ENCODE peak calls at places on chromosomes 2 and 18, in six cellular contexts. U is esophagus squamous epithelium, R is Caco-2, O is psoas muscle, C is spleen, L is aorta. M is an unnamed sample. For H3K4me1, the result is how much of the 10 kb centered on the place peaks cover.

GRCh38 chr2:237864940-237865622 is 5.7 kb downstream of the RAMP1 start:
- DNase-seq in U (no peak), L (peak), O (peak), R (no peak), C (no peak), M (no peak)

GRCh38 chr2:197134206-197134605 is 176.4 kb downstream of the ANKRD44 start:
- DNase-seq in L (no peak), R (no peak), O (no peak), C (no peak), U (no peak), M (no peak)

GRCh38 chr18:2948038-2948437 is 64.9 kb downstream of the LPIN2 start:
- DNase-seq in C (no peak), O (no peak), R (no peak), L (no peak), U (no peak), M (peak)

GRCh38 chr18:3842844-3843243 is 392.9 kb downstream of the TGIF1 start:
- DNase-seq in C (no peak), L (no peak), R (no peak), O (no peak), U (no peak), M (no peak)

GRCh38 chr2:30165617-30166016 is 18.8 kb downstream of the YPEL5 start:
- DNase-seq in C (no peak), L (no peak), U (no peak), O (no peak), R (no peak), M (no peak)

GRCh38 chr2:241863021-241863954 is 4.6 kb upstream of the PDCD1 start:
- DNase-seq in O (peak), L (no peak), C (no peak), U (no peak), R (no peak), M (no peak)

GRCh38 chr2:76672798-76673197 is 849.4 kb downstream of the LRRTM4 start:
- DNase-seq in L (no peak), O (no peak), R (no peak), U (no peak), C (no peak), M (no peak)

GRCh38 chr2:37189452-37190153 is 1.1 kb upstream of the SULT6B1 start:
- DNase-seq in R (no peak), C (no peak), O (no peak), L (no peak), U (no peak), M (no peak)

GRCh38 chr2:7777668-7778067 is 860.5 kb downstream of the RNF144A start:
- DNase-seq in C (no peak), R (no peak), L (no peak), U (no peak), O (no peak), M (no peak)

GRCh38 chr18:77899972-77900754 is 650.5 kb downstream of the GALR1 start:
- DNase-seq in C (peak), R (no peak), O (no peak), U (no peak), L (no peak), M (peak)

GRCh38 chr2:65818873-65819451 is 386.6 kb upstream of the SPRED2 start:
- DNase-seq in C (no peak), R (no peak), L (no peak), U (no peak), O (no peak), M (no peak)

GRCh38 chr2:123179526-123179925 is 845.6 kb upstream of the CNTNAP5 start:
- DNase-seq in C (no peak), L (no peak), O (no peak), U (no peak), R (no peak), M (no peak)

GRCh38 chr2:105307962-105308361 is 21.6 kb downstream of the TGFBRAP1 start:
- DNase-seq in O (no peak), U (no peak), R (no peak), L (no peak), C (no peak), M (no peak)

GRCh38 chr18:30465131-30465530 is 577.4 kb downstream of the DSC3 start:
- DNase-seq in O (no peak), R (no peak), U (no peak), C (no peak), L (no peak), M (no peak)

GRCh38 chr2:168536925-168537466 is 80.9 kb downstream of the CERS6 start:
- DNase-seq in U (no peak), C (no peak), L (no peak), O (no peak), R (no peak), M (peak)

GRCh38 chr2:8872821-8873432 is 35.5 kb upstream of the KIDINS220 start:
- DNase-seq in R (peak), C (no peak), L (no peak), U (no peak), O (no peak), M (no peak)

GRCh38 chr2:25664531-25665307 is 8.7 kb downstream of the DTNB start:
- DNase-seq in C (no peak), O (no peak), L (peak), R (peak), U (no peak), M (peak)

GRCh38 chr2:15359716-15360531 is 201.2 kb downstream of the NBAS start:
- DNase-seq in C (no peak), L (no peak), U (no peak), R (no peak), O (no peak), M (no peak)

GRCh38 chr2:74513605-74514367 is 464 bp upstream of the TLX2 start:
- DNase-seq in R (no peak), O (no peak), C (peak), U (no peak), L (peak), M (no peak)

GRCh38 chr2:74516650-74517049 is 2.4 kb downstream of the TLX2 start:
- DNase-seq in R (no peak), U (no peak), O (no peak), C (no peak), L (no peak), M (no peak)

GRCh38 chr2:74514368-74515270 is at the start of gene TLX2:
- DNase-seq in R (no peak), L (no peak), O (no peak), C (peak), U (no peak), M (no peak)

GRCh38 chr2:74516070-74516633 is 1.9 kb downstream of the TLX2 start:
- DNase-seq in L (peak), R (peak), O (peak), C (peak), U (no peak), M (no peak)

DNA sequence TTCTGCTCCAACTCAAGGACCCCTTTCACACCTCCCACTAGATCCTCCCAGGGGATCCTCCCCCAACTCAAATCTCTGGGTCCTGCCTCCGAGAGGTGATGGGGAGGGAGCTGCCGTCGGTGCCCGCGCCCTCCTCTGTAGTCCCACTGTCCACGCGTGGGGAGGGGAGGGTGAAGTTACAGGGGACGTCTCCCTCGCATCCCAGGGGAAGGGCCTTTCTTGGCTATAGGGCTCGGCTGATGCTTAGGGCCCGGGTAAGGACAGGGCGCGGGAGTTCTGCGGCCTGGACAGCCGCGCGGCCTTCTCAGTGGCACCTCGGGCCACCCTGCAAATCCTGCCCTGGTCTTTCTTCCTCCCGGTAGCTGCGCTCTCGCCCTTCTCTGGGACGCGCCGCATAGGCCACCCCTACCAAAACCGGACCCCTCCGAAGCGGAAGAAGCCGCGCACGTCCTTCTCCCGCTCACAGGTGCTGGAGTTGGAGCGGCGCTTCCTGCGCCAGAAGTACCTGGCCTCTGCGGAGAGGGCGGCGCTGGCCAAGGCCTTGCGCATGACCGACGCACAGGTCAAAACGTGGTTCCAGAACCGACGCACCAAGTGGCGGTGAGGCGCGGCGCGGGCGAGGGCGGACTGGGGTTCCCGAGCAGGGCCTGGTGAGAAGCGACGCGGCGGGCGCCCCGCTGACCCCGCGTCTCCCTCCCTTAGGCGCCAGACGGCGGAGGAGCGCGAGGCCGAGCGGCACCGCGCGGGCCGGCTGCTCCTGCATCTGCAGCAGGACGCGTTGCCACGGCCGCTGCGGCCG is 1.2 kb downstream of the TLX2 start:
- DNase-seq in R (peak), L (no peak), C (peak), U (no peak), O (no peak), M (no peak)
- H3K4me1 ChIP-seq in R (under half), L (under half), C (under half), U (under half), O (under half), M (under half)

GRCh38 chr2:28588231-28588725 is 92.4 kb downstream of the PLB1 start:
- DNase-seq in R (no peak), U (no peak), O (no peak), L (no peak), C (peak), M (no peak)
- H3K4me3 ChIP-seq in R (no peak), U (no peak), O (no peak), L (no peak), C (no peak), M (no peak)

GRCh38 chr2:47041891-47042684 is 113.0 kb downstream of the STPG4 start:
- DNase-seq in U (no peak), O (no peak), C (no peak), R (no peak), L (no peak), M (no peak)
- H3K4me1 ChIP-seq in U (under half), O (half or more), C (half or more), R (half or more), L (under half), M (under half)

GRCh38 chr2:160126756-160127155 is 64.3 kb upstream of the PLA2R1 start:
- DNase-seq in O (no peak), U (no peak), L (no peak), C (no peak), R (no peak), M (no peak)
- H3K4me3 ChIP-seq in O (no peak), U (no peak), L (no peak), C (no peak), R (no peak), M (no peak)

GRCh38 chr2:240247868-240248820 is 107.7 kb upstream of the OTOS start:
- DNase-seq in R (no peak), O (no peak), L (peak), U (no peak), C (peak), M (no peak)

GRCh38 chr2:240250985-240251847 is 110.8 kb upstream of the OTOS start:
- DNase-seq in L (peak), R (peak), O (peak), C (peak), U (no peak), M (peak)

GRCh38 chr2:240248981-240249422 is 108.5 kb upstream of the OTOS start:
- DNase-seq in C (peak), R (no peak), U (no peak), O (peak), L (peak), M (no peak)

GRCh38 chr2:240250150-240250984 is 109.9 kb upstream of the OTOS start:
- DNase-seq in C (no peak), L (peak), R (no peak), O (peak), U (no peak), M (no peak)

DNA sequence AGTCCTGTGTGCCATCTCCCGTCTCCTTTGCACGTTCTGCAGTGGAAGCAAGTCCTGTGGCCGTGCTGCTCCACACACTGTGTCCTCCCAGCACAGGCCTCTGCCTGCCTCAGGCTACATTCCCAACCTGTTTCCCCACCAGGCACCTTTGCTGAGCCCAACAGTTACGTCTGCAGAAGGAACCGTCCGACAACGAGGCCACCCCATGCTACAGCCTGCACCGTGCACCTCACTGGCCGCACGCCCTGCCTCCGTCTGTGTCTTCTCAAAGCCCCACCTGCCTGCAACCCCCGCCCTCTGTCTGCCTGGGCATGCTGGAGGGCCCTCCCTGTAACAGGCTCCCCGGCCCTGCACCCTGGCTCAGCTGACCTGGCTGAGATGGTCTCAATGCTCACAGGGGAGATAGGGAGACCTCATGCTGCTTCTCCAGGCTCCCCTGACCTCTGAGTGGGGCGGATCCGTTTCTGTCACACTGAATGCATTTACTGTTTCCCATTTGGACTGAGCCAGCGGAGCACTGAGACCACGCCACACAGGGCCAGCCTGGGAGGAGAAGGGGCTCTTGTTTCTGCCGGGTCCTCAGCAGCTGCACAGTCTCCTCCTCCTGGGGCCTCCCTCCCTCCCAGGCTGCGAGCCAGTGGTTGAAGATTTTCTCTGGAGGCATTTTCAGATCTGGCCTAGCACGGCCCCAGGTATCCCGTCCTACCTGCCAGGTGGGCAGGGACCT is 109.1 kb upstream of the OTOS start:
- DNase-seq in C (peak), L (peak), U (no peak), R (no peak), O (peak), M (no peak)
- H3K4me1 ChIP-seq in C (under half), L (under half), U (under half), R (under half), O (under half), M (under half)

DNA sequence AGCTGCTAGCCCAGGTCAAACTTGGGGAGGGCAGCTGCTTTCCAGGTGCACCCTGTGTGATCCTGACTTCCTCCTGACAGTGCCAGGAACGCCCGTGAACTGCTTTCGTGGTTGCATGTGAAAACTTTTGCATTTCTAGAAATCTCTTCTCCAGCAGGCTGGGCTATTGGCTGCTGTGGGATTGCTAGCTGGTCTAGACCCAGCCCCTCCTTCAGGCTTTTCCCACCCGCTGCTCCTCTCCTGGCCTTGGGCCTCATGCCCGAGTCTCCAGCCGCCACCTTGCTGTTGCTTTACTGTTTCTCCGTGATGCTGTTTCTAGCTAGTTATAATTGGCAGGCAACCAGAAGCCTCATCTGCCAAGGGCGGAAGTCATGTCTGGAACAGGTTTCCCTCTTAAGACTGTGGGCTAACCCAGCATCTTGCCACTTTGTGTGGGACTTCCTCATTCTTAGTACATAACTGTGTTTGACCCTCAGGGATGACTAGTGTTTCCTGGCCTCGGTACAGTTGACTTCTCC is 27.0 kb upstream of the MGAT4A start:
- DNase-seq in U (peak), R (no peak), L (peak), C (peak), O (peak), M (no peak)
- H3K4me3 ChIP-seq in U (peak), R (no peak), L (no peak), C (no peak), O (no peak), M (no peak)

DNA sequence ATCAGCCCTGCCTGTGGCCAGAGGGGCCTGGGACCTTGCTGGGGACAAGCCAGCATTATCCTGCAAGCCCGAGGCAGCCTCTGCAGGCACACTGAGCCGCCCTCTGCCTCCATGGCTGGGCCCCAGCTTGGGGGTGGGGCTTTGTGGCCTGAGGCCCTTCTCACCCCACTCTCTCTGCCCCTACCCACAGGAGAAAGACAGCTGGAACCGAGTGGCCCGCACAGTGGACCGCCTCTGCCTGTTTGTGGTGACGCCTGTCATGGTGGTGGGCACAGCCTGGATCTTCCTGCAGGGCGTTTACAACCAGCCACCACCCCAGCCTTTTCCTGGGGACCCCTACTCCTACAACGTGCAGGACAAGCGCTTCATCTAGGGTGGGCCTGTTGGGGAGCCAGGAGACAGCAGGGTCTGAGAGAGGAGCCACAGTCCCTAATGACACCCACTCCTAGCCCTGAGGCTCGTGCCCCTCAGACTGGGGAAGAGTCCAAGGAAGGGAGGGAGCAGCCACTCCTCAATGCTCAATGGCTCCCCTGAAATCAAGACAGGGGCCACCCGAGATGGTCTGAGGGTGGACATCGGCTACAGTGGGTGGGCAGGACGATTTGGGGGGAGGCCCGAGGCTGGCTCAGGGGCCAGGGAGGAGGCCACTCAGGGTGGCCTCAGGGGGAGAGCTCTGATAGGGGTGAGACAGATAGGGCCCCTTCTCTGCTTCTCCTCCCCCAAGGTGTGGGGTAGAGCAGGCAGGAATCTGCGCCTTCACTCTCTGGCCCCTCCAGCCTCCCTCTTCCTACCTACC is 4.4 kb upstream of the CHRNG start:
- DNase-seq in U (no peak), C (peak), O (peak), L (peak), R (no peak), M (no peak)
- H3K4me1 ChIP-seq in U (under half), C (under half), O (under half), L (under half), R (under half), M (under half)